ENCODE peak calls at places on chromosomes 7 and 10, in six cellular contexts. One of them, this sample, is unnamed.

GRCh38 chr7:23234569-23235296 is 11.8 kb upstream of the GPNMB start:
- DNase-seq in suprapubic skin: no peak
- DNase-seq in CD4-positive, CD25-positive, alpha-beta regulatory T cell: no peak
- DNase-seq in Karpas-422: no peak
- DNase-seq in esophagus muscularis mucosa: peak; percentile 66
- DNase-seq in lower lobe of right lung: no peak
- DNase-seq in this sample: no peak

GRCh38 chr7:139691253-139691781 is 86.5 kb downstream of the HIPK2 start:
- DNase-seq in esophagus muscularis mucosa: no peak
- DNase-seq in Karpas-422: no peak
- DNase-seq in suprapubic skin: no peak
- DNase-seq in lower lobe of right lung: no peak
- DNase-seq in CD4-positive, CD25-positive, alpha-beta regulatory T cell: no peak
- DNase-seq in this sample: no peak

GRCh38 chr7:142391191-142391992 is 133.5 kb upstream of the PRSS58 start:
- DNase-seq in Karpas-422: peak; percentile 74
- DNase-seq in lower lobe of right lung: no peak
- DNase-seq in suprapubic skin: no peak
- DNase-seq in CD4-positive, CD25-positive, alpha-beta regulatory T cell: peak; percentile 44
- DNase-seq in esophagus muscularis mucosa: no peak
- DNase-seq in this sample: no peak

GRCh38 chr10:104589871-104590270 is 51.2 kb upstream of the SORCS3 start:
- DNase-seq in suprapubic skin: no peak
- DNase-seq in Karpas-422: no peak
- DNase-seq in CD4-positive, CD25-positive, alpha-beta regulatory T cell: no peak
- DNase-seq in lower lobe of right lung: no peak
- DNase-seq in esophagus muscularis mucosa: peak; percentile 68
- DNase-seq in this sample: no peak

GRCh38 chr10:125868372-125868975 is 12.6 kb downstream of the DHX32 start:
- DNase-seq in esophagus muscularis mucosa: no peak
- DNase-seq in suprapubic skin: no peak
- DNase-seq in lower lobe of right lung: no peak
- DNase-seq in CD4-positive, CD25-positive, alpha-beta regulatory T cell: peak; percentile 61
- DNase-seq in Karpas-422: peak; percentile 71
- DNase-seq in this sample: no peak

GRCh38 chr7:30743371-30744074 is 8.4 kb upstream of the INMT start:
- DNase-seq in lower lobe of right lung: no peak
- DNase-seq in suprapubic skin: no peak
- DNase-seq in Karpas-422: peak; percentile 58
- DNase-seq in CD4-positive, CD25-positive, alpha-beta regulatory T cell: no peak
- DNase-seq in esophagus muscularis mucosa: no peak
- DNase-seq in this sample: no peak

GRCh38 chr10:93384006-93384405 is 98.1 kb downstream of the MYOF start:
- DNase-seq in lower lobe of right lung: no peak
- DNase-seq in suprapubic skin: no peak
- DNase-seq in esophagus muscularis mucosa: no peak
- DNase-seq in Karpas-422: no peak
- DNase-seq in CD4-positive, CD25-positive, alpha-beta regulatory T cell: no peak
- DNase-seq in this sample: no peak

GRCh38 chr10:3995302-3996210 is 210.5 kb upstream of the KLF6 start:
- DNase-seq in esophagus muscularis mucosa: peak; percentile 50
- DNase-seq in suprapubic skin: no peak
- DNase-seq in CD4-positive, CD25-positive, alpha-beta regulatory T cell: no peak
- DNase-seq in lower lobe of right lung: no peak
- DNase-seq in Karpas-422: no peak
- DNase-seq in this sample: no peak

GRCh38 chr7:134364619-134365037 is 47.9 kb upstream of the SLC35B4 start:
- DNase-seq in lower lobe of right lung: no peak
- DNase-seq in CD4-positive, CD25-positive, alpha-beta regulatory T cell: no peak
- DNase-seq in suprapubic skin: no peak
- DNase-seq in esophagus muscularis mucosa: no peak
- DNase-seq in Karpas-422: no peak
- DNase-seq in this sample: no peak

GRCh38 chr7:127957886-127958285 is 73.4 kb downstream of the LRRC4 start:
- DNase-seq in Karpas-422: no peak
- DNase-seq in lower lobe of right lung: no peak
- DNase-seq in suprapubic skin: no peak
- DNase-seq in esophagus muscularis mucosa: no peak
- DNase-seq in CD4-positive, CD25-positive, alpha-beta regulatory T cell: no peak
- DNase-seq in this sample: no peak

GRCh38 chr7:127953423-127953822 is 77.8 kb downstream of the LRRC4 start:
- DNase-seq in esophagus muscularis mucosa: no peak
- DNase-seq in suprapubic skin: no peak
- DNase-seq in Karpas-422: no peak
- DNase-seq in CD4-positive, CD25-positive, alpha-beta regulatory T cell: no peak
- DNase-seq in lower lobe of right lung: no peak
- DNase-seq in this sample: no peak

GRCh38 chr7:127954371-127954770 is 76.9 kb downstream of the LRRC4 start:
- DNase-seq in CD4-positive, CD25-positive, alpha-beta regulatory T cell: no peak
- DNase-seq in Karpas-422: no peak
- DNase-seq in lower lobe of right lung: no peak
- DNase-seq in suprapubic skin: no peak
- DNase-seq in esophagus muscularis mucosa: no peak
- DNase-seq in this sample: no peak

GRCh38 chr7:127953966-127954365 is 77.3 kb downstream of the LRRC4 start:
- DNase-seq in CD4-positive, CD25-positive, alpha-beta regulatory T cell: no peak
- DNase-seq in suprapubic skin: no peak
- DNase-seq in Karpas-422: no peak
- DNase-seq in esophagus muscularis mucosa: no peak
- DNase-seq in lower lobe of right lung: no peak
- DNase-seq in this sample: no peak

GRCh38 chr7:127955051-127955531 is 76.1 kb downstream of the LRRC4 start:
- DNase-seq in CD4-positive, CD25-positive, alpha-beta regulatory T cell: no peak
- DNase-seq in suprapubic skin: no peak
- DNase-seq in Karpas-422: no peak
- DNase-seq in lower lobe of right lung: no peak
- DNase-seq in esophagus muscularis mucosa: no peak
- DNase-seq in this sample: no peak
- H3K4me1 ChIP-seq in CD4-positive, CD25-positive, alpha-beta regulatory T cell: no peaks in the 10 kb centered on the region
- H3K4me1 ChIP-seq in suprapubic skin: no peaks in the 10 kb centered on the region
- H3K4me1 ChIP-seq in Karpas-422: peaks cover 11% of the 10 kb centered on the region
- H3K4me1 ChIP-seq in lower lobe of right lung: peaks cover 18% of the 10 kb centered on the region
- H3K4me1 ChIP-seq in esophagus muscularis mucosa: peaks cover 12% of the 10 kb centered on the region
- H3K4me1 ChIP-seq in this sample: no peaks in the 10 kb centered on the region

DNA sequence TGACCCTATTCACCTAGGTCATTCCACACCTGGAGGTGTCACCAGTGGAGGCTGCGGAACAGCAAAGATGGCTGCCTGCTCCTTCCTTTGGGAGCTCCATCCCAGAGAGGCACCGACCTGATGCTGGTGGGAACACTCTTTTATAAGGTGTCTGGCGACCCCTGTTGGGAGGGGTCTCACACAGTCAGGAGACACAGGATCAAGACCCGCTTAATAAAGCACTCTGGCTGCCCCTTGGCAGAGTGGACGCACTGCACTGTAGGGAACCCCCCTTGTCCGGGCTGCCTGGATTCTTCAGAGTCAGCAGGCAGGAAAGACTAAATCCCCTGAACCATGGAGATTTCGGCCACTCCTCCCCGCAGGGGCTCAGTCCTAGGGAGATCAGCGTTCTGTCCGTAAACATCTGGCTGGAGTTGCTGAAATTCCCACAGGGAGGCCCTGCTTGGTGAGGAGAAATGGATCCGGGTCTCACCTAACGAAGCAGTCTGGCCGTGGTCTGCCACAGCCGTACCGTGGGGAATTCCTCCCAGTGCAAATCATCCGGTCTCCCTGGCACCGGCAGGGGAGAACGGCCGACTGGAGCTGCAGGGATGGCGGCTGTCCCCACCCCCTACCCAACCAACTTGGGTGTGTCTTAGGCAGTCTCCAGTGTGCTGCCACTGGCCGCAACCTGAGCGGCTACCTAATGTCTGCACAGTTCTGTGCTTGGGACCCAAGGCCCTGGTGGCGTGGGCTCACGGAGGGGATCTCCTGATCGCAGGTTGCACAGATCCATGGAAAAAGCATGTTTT is 66.1 kb downstream of the LSMEM1 start:
- DNase-seq in lower lobe of right lung: no peak
- DNase-seq in suprapubic skin: no peak
- DNase-seq in esophagus muscularis mucosa: no peak
- DNase-seq in CD4-positive, CD25-positive, alpha-beta regulatory T cell: no peak
- DNase-seq in Karpas-422: no peak
- DNase-seq in this sample: no peak
- H3K4me3 ChIP-seq in lower lobe of right lung: no peak overlapping the region
- H3K4me3 ChIP-seq in suprapubic skin: no peak overlapping the region
- H3K4me3 ChIP-seq in esophagus muscularis mucosa: no peak overlapping the region
- H3K4me3 ChIP-seq in CD4-positive, CD25-positive, alpha-beta regulatory T cell: no peak overlapping the region
- H3K4me3 ChIP-seq in Karpas-422: no peak overlapping the region
- H3K4me3 ChIP-seq in this sample: no peak overlapping the region

GRCh38 chr7:50068850-50069551 is 24.0 kb downstream of the ZPBP start:
- DNase-seq in Karpas-422: peak; percentile 69
- DNase-seq in CD4-positive, CD25-positive, alpha-beta regulatory T cell: peak; percentile 68
- DNase-seq in suprapubic skin: no peak
- DNase-seq in esophagus muscularis mucosa: no peak
- DNase-seq in lower lobe of right lung: no peak
- DNase-seq in this sample: no peak
- H3K27ac ChIP-seq in Karpas-422: peak overlapping the region; percentile 96
- H3K27ac ChIP-seq in CD4-positive, CD25-positive, alpha-beta regulatory T cell: peak overlapping the region; percentile 16
- H3K27ac ChIP-seq in suprapubic skin: peak overlapping the region; percentile 80
- H3K27ac ChIP-seq in esophagus muscularis mucosa: peak overlapping the region; percentile 56
- H3K27ac ChIP-seq in lower lobe of right lung: peak overlapping the region; percentile 77
- H3K27ac ChIP-seq in this sample: peak overlapping the region; percentile 51

GRCh38 chr10:112700401-112700800 is 249.6 kb upstream of the TCF7L2 start:
- DNase-seq in suprapubic skin: no peak
- DNase-seq in esophagus muscularis mucosa: no peak
- DNase-seq in CD4-positive, CD25-positive, alpha-beta regulatory T cell: no peak
- DNase-seq in lower lobe of right lung: no peak
- DNase-seq in Karpas-422: no peak
- DNase-seq in this sample: no peak
- H3K4me1 ChIP-seq in suprapubic skin: no peaks in the 10 kb centered on the region
- H3K4me1 ChIP-seq in esophagus muscularis mucosa: no peaks in the 10 kb centered on the region
- H3K4me1 ChIP-seq in CD4-positive, CD25-positive, alpha-beta regulatory T cell: no peaks in the 10 kb centered on the region
- H3K4me1 ChIP-seq in lower lobe of right lung: no peaks in the 10 kb centered on the region
- H3K4me1 ChIP-seq in Karpas-422: peaks cover 8% of the 10 kb centered on the region
- H3K4me1 ChIP-seq in this sample: no peaks in the 10 kb centered on the region

GRCh38 chr7:128671992-128672391 is at the start of gene GARIN1A:
- DNase-seq in esophagus muscularis mucosa: no peak
- DNase-seq in Karpas-422: no peak
- DNase-seq in lower lobe of right lung: no peak
- DNase-seq in CD4-positive, CD25-positive, alpha-beta regulatory T cell: no peak
- DNase-seq in suprapubic skin: no peak
- DNase-seq in this sample: no peak
- H3K4me3 ChIP-seq in esophagus muscularis mucosa: no peak within 1 kb of the TSS
- H3K4me3 ChIP-seq in Karpas-422: no peak within 1 kb of the TSS
- H3K4me3 ChIP-seq in lower lobe of right lung: no peak within 1 kb of the TSS
- H3K4me3 ChIP-seq in CD4-positive, CD25-positive, alpha-beta regulatory T cell: no peak within 1 kb of the TSS
- H3K4me3 ChIP-seq in suprapubic skin: no peak within 1 kb of the TSS
- H3K4me3 ChIP-seq in this sample: no peak within 1 kb of the TSS

DNA sequence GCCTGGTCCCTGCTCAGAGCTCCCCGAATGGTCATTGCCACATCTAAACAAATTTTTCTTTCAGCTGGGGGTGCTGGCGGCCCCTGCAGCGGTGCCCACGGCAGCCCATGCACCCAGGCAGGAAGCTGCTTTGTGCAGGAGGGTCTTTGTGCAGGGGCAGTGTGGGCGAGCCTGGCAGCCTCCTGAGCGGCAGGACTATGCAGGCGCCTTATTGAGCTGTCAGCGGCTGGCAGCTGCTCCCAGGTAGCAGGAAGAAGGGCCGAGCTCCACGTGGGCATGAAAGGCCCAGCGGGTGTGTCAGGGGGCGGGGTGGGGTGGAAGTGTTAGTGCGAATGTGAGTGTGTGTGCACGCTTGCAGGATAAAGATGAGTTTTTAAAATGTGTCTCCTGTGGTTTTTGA is 83.7 kb downstream of the LHPP start:
- DNase-seq in Karpas-422: peak; percentile 91
- DNase-seq in CD4-positive, CD25-positive, alpha-beta regulatory T cell: no peak
- DNase-seq in lower lobe of right lung: no peak
- DNase-seq in suprapubic skin: no peak
- DNase-seq in esophagus muscularis mucosa: no peak
- DNase-seq in this sample: no peak
- H3K27ac ChIP-seq in Karpas-422: peak overlapping the region; percentile 100
- H3K27ac ChIP-seq in CD4-positive, CD25-positive, alpha-beta regulatory T cell: no peak overlapping the region
- H3K27ac ChIP-seq in lower lobe of right lung: no peak overlapping the region
- H3K27ac ChIP-seq in suprapubic skin: no peak overlapping the region
- H3K27ac ChIP-seq in esophagus muscularis mucosa: no peak overlapping the region
- H3K27ac ChIP-seq in this sample: no peak overlapping the region

DNA sequence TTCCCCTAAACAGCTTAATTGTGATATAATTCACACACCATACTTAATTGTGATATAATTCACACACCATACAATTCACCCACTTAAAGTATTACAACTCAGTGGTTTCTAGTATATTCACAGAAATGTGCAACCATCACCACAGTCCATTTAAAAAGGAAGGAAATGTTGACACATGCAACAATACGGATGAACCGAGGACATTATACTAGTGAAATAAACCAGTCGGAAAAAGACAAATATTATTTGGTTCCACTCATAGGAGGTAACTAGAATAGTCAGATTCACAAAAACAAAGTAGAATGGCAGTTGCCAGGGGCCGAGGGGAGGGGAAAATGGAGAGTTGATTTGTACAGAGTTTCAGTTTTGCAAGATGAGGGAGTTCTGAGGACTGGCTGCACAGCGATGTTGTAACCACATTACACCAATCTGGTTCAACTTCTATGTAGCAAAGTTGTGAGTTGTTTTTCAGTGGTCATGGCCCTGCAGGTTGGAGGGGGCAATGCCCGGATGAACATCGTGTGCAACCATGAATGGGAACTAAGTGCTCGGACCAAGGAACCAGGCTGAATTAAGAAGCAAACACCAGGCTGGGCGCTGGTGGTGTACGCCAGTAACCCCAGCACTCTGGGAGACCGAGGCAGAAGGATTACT is 17.6 kb upstream of the TNPO3 start:
- DNase-seq in lower lobe of right lung: peak; percentile 62
- DNase-seq in CD4-positive, CD25-positive, alpha-beta regulatory T cell: peak; percentile 42
- DNase-seq in Karpas-422: no peak
- DNase-seq in esophagus muscularis mucosa: no peak
- DNase-seq in suprapubic skin: no peak
- DNase-seq in this sample: no peak
- H3K4me1 ChIP-seq in lower lobe of right lung: no peaks in the 10 kb centered on the region
- H3K4me1 ChIP-seq in CD4-positive, CD25-positive, alpha-beta regulatory T cell: no peaks in the 10 kb centered on the region
- H3K4me1 ChIP-seq in Karpas-422: no peaks in the 10 kb centered on the region
- H3K4me1 ChIP-seq in esophagus muscularis mucosa: no peaks in the 10 kb centered on the region
- H3K4me1 ChIP-seq in suprapubic skin: no peaks in the 10 kb centered on the region
- H3K4me1 ChIP-seq in this sample: no peaks in the 10 kb centered on the region

DNA sequence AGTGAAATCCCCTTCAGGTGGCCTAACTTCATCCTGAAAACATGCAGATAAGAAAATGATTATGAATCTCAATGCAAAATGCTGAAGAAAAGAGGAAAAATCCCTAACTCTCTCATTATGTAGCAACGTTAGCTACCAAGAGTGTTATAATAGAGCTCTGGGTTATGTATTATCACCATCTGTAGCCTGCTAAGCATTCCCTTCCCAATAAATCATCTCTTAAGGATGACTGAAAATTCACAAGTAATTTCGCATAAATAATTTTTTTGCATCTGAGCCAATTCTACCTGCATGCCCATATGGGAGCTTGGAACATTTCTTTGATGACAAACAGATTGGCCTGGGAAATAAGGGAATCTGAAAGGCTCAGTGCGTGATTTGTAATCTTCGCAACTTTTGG is 216.1 kb downstream of the HTR7 start:
- DNase-seq in lower lobe of right lung: no peak
- DNase-seq in CD4-positive, CD25-positive, alpha-beta regulatory T cell: no peak
- DNase-seq in Karpas-422: no peak
- DNase-seq in esophagus muscularis mucosa: no peak
- DNase-seq in suprapubic skin: no peak
- DNase-seq in this sample: no peak
- H3K4me3 ChIP-seq in lower lobe of right lung: no peak overlapping the region
- H3K4me3 ChIP-seq in CD4-positive, CD25-positive, alpha-beta regulatory T cell: no peak overlapping the region
- H3K4me3 ChIP-seq in Karpas-422: no peak overlapping the region
- H3K4me3 ChIP-seq in esophagus muscularis mucosa: no peak overlapping the region
- H3K4me3 ChIP-seq in suprapubic skin: no peak overlapping the region
- H3K4me3 ChIP-seq in this sample: no peak overlapping the region